ENCODE peak calls at places on chromosomes 1 and 21, in eight cellular contexts. F is cardiac septum; P is activated CD8-positive, alpha-beta memory T cell treated with anti-CD3 and anti-CD28 coated beads, Interleukin-2, amount 50 U/mL, for 4 hours; O is activated T-helper 9 cell treated with anti-CD3 and anti-CD28 coated beads, Interleukin-2, amount 50 U/mL, for 16 hours; M is lower lobe of right lung; J is upper lobe of right lung; C is central memory CD8-positive, alpha-beta T cell; U is germinal center. K is an unnamed sample.

GRCh38 chr1:3907621-3908165 is 7.6 kb upstream of the C1orf174 start:
- DNase-seq in F (peak), P (peak), O (no peak), M (peak), J (peak), C (no peak), U (no peak), K (no peak)

GRCh38 chr1:25201006-25201405 is 31.3 kb downstream of the SYF2 start:
- DNase-seq in F (no peak), P (no peak), O (no peak), M (no peak), J (no peak), C (no peak), U (no peak), K (no peak)

GRCh38 chr1:54857066-54857660 is 29.8 kb downstream of the DHCR24 start:
- DNase-seq in F (no peak), P (no peak), O (no peak), M (no peak), J (peak), C (no peak), U (no peak), K (no peak)

GRCh38 chr1:97947751-97948150 is 26.9 kb upstream of the DPYD start:
- DNase-seq in F (no peak), P (no peak), O (no peak), M (no peak), J (no peak), C (no peak), U (no peak), K (no peak)

GRCh38 chr1:36572906-36573305 is 90.2 kb upstream of the CSF3R start:
- DNase-seq in F (no peak), P (no peak), O (no peak), M (peak), J (peak), C (no peak), U (no peak), K (no peak)

GRCh38 chr1:85295654-85296053 is 19.2 kb upstream of the BCL10 start:
- DNase-seq in F (no peak), P (no peak), O (no peak), M (no peak), J (no peak), C (no peak), U (no peak), K (no peak)

GRCh38 chr1:86666368-86666767 is 38.0 kb upstream of the SH3GLB1 start:
- DNase-seq in F (no peak), P (no peak), O (no peak), M (no peak), J (no peak), C (no peak), U (no peak), K (no peak)

GRCh38 chr21:45507888-45508508 is 34.2 kb downstream of the SLC19A1 start:
- DNase-seq in F (peak), P (peak), O (no peak), M (no peak), J (peak), C (no peak), U (no peak), K (no peak)

GRCh38 chr1:183567584-183567983 is 22.7 kb downstream of the NCF2 start:
- DNase-seq in F (peak), P (no peak), O (no peak), M (peak), J (peak), C (no peak), U (no peak), K (peak)

GRCh38 chr1:202235856-202236837 is 42.5 kb downstream of the LGR6 start:
- DNase-seq in F (peak), P (peak), O (peak), M (peak), J (peak), C (peak), U (peak), K (peak)

GRCh38 chr1:41882068-41882477 is 36.6 kb downstream of the HIVEP3 start:
- DNase-seq in F (no peak), P (no peak), O (no peak), M (no peak), J (no peak), C (no peak), U (no peak), K (no peak)

GRCh38 chr1:88327391-88328267 is 356.4 kb upstream of the PKN2 start:
- DNase-seq in F (no peak), P (no peak), O (no peak), M (no peak), J (no peak), C (no peak), U (no peak), K (no peak)

GRCh38 chr21:44943686-44944550 is 4.1 kb downstream of the SLX9 start:
- DNase-seq in F (peak), P (no peak), O (no peak), M (no peak), J (peak), C (no peak), U (no peak), K (no peak)

GRCh38 chr1:24725209-24725651 is 20.0 kb upstream of the CLIC4 start:
- DNase-seq in F (no peak), P (no peak), O (no peak), M (no peak), J (no peak), C (no peak), U (no peak), K (no peak)

GRCh38 chr1:54070549-54070915 is 17.1 kb downstream of the TCEANC2 start:
- DNase-seq in F (no peak), P (no peak), O (no peak), M (no peak), J (no peak), C (no peak), U (no peak), K (no peak)

GRCh38 chr1:2195785-2196184 is 1.2 kb upstream of the FAAP20 start:
- DNase-seq in F (no peak), P (no peak), O (no peak), M (no peak), J (no peak), C (no peak), U (no peak), K (no peak)

GRCh38 chr1:38114231-38114630 is 67.6 kb upstream of the POU3F1 start:
- DNase-seq in F (no peak), P (no peak), O (no peak), M (no peak), J (no peak), C (no peak), U (peak), K (no peak)

GRCh38 chr1:54255026-54255425 is 55.1 kb downstream of the MRPL37 start:
- DNase-seq in F (no peak), P (no peak), O (no peak), M (no peak), J (no peak), C (no peak), U (no peak), K (no peak)

GRCh38 chr1:6358757-6359567 is 34.6 kb downstream of the ACOT7 start:
- DNase-seq in F (no peak), P (no peak), O (no peak), M (peak), J (no peak), C (peak), U (no peak), K (no peak)

GRCh38 chr1:36863061-36863460 is 171.3 kb downstream of the GRIK3 start:
- DNase-seq in F (no peak), P (no peak), O (no peak), M (no peak), J (no peak), C (no peak), U (no peak), K (no peak)

GRCh38 chr1:243233908-243234307 is 21.2 kb downstream of the CEP170 start:
- DNase-seq in F (no peak), P (no peak), O (no peak), M (no peak), J (no peak), C (no peak), U (no peak), K (no peak)

GRCh38 chr1:151005729-151006330 is 872 bp downstream of the MINDY1 start:
- DNase-seq in F (no peak), P (no peak), O (no peak), M (no peak), J (no peak), C (no peak), U (no peak), K (no peak)

GRCh38 chr1:77509051-77509492 is 173.4 kb downstream of the ZZZ3 start:
- DNase-seq in F (no peak), P (no peak), O (no peak), M (no peak), J (no peak), C (no peak), U (no peak), K (no peak)

GRCh38 chr1:205248793-205249601 is 21.3 kb downstream of the TMCC2 start:
- DNase-seq in F (peak), P (no peak), O (no peak), M (peak), J (peak), C (no peak), U (no peak), K (no peak)

GRCh38 chr1:165954940-165955339 is 127.5 kb downstream of the UCK2 start:
- DNase-seq in F (no peak), P (no peak), O (no peak), M (no peak), J (no peak), C (no peak), U (no peak), K (no peak)

GRCh38 chr21:41453198-41453597 is 27.2 kb downstream of the MX1 start:
- DNase-seq in F (peak), P (no peak), O (no peak), M (no peak), J (no peak), C (no peak), U (no peak), K (no peak)

GRCh38 chr1:178540204-178540603 is 27.3 kb downstream of the TEX35 start:
- DNase-seq in F (no peak), P (no peak), O (no peak), M (no peak), J (no peak), C (no peak), U (no peak), K (no peak)

K was measured in naive B cell.